ENCODE peak calls at places on chromosome 18, in ten cellular contexts. W is foreskin fibroblast, S is cardiac fibroblast, F is fibroblast of the aortic adventitia, I is AG10803, V is fibroblast of lung, T is esophagus squamous epithelium, D is GM10248, K is breast epithelium, O is AG04449. Y is an unnamed sample.
A peak's percentile ranks its signal among the peaks of the same experiment; 100 is the strongest.

GRCh38 chr18:49479381-49480137 is 7.5 kb downstream of the C18orf32 start:
- DNase-seq in W (no peak), S (no peak), F (no peak), I (no peak), V (no peak), T (no peak), D (no peak), K (no peak), O (no peak), Y (no peak)

GRCh38 chr18:8699948-8700347 is 5.4 kb upstream of the MTCL1 start:
- DNase-seq in W (no peak), S (no peak), F (peak; percentile 72), I (peak; percentile 94), V (no peak), T (no peak), D (no peak), K (peak; percentile 42), O (no peak), Y (no peak)

GRCh38 chr18:51235011-51235789 is 37.7 kb upstream of the MEX3C start:
- DNase-seq in W (no peak), S (peak; percentile 62), F (peak; percentile 18), I (no peak), V (no peak), T (no peak), D (peak; percentile 31), K (no peak), O (no peak), Y (no peak)

GRCh38 chr18:76953186-76953982 is 131.0 kb downstream of the ZNF236 start:
- DNase-seq in W (peak; percentile 33), S (peak; percentile 63), F (peak; percentile 51), I (no peak), V (peak; percentile 48), T (no peak), D (no peak), K (peak; percentile 59), O (no peak), Y (no peak)

GRCh38 chr18:72013512-72013911 is 530.6 kb downstream of the CBLN2 start:
- DNase-seq in W (peak; percentile 23), S (no peak), F (no peak), I (no peak), V (no peak), T (no peak), D (no peak), K (no peak), O (no peak), Y (no peak)

GRCh38 chr18:24019641-24020331 is 5.2 kb downstream of the TTC39C start:
- DNase-seq in W (peak; percentile 46), S (no peak), F (no peak), I (peak; percentile 37), V (no peak), T (no peak), D (peak; percentile 62), K (no peak), O (no peak), Y (peak; percentile 21)

GRCh38 chr18:13530879-13531387 is 195.4 kb downstream of the FAM210A start:
- DNase-seq in W (peak; percentile 30), S (peak; percentile 46), F (peak; percentile 68), I (peak; percentile 75), V (peak; percentile 31), T (no peak), D (peak; percentile 48), K (peak; percentile 35), O (peak; percentile 10), Y (no peak)

GRCh38 chr18:8822643-8823042 is 117.3 kb downstream of the MTCL1 start:
- DNase-seq in W (no peak), S (no peak), F (no peak), I (no peak), V (no peak), T (no peak), D (no peak), K (no peak), O (no peak), Y (no peak)

GRCh38 chr18:12838178-12838634 is 45.8 kb downstream of the PTPN2 start:
- DNase-seq in W (peak; percentile 94), S (peak; percentile 94), F (peak; percentile 92), I (peak; percentile 96), V (peak; percentile 88), T (no peak), D (peak; percentile 26), K (peak; percentile 40), O (peak; percentile 84), Y (no peak)

GRCh38 chr18:79747156-79747845 is 50.4 kb upstream of the KCNG2 start:
- DNase-seq in W (no peak), S (no peak), F (no peak), I (no peak), V (no peak), T (no peak), D (no peak), K (no peak), O (no peak), Y (no peak)

GRCh38 chr18:70233974-70234373 is 28.5 kb upstream of the RTTN start:
- DNase-seq in W (no peak), S (no peak), F (no peak), I (no peak), V (no peak), T (no peak), D (no peak), K (no peak), O (no peak), Y (no peak)

GRCh38 chr18:68520406-68521075 is 194.4 kb downstream of the TMX3 start:
- DNase-seq in W (peak; percentile 69), S (no peak), F (peak; percentile 53), I (peak; percentile 52), V (peak; percentile 80), T (no peak), D (no peak), K (no peak), O (peak; percentile 31), Y (no peak)

GRCh38 chr18:51614967-51615571 is 417.6 kb upstream of the MEX3C start:
- DNase-seq in W (no peak), S (peak; percentile 68), F (peak; percentile 14), I (no peak), V (no peak), T (no peak), D (no peak), K (peak; percentile 84), O (no peak), Y (no peak)

GRCh38 chr18:79507546-79508480 is 112.1 kb downstream of the NFATC1 start:
- DNase-seq in W (peak; percentile 66), S (peak; percentile 77), F (peak; percentile 70), I (peak; percentile 75), V (peak; percentile 38), T (no peak), D (no peak), K (peak; percentile 70), O (no peak), Y (no peak)

GRCh38 chr18:13412017-13412416 is 193.5 kb downstream of the LDLRAD4 start:
- DNase-seq in W (no peak), S (no peak), F (no peak), I (no peak), V (no peak), T (no peak), D (no peak), K (no peak), O (no peak), Y (no peak)

GRCh38 chr18:55401638-55402191 is 186.3 kb downstream of the TCF4 start:
- DNase-seq in W (peak; percentile 83), S (peak; percentile 89), F (peak; percentile 91), I (peak; percentile 95), V (peak; percentile 70), T (no peak), D (no peak), K (no peak), O (no peak), Y (no peak)

GRCh38 chr18:39596216-39596615 is 2030.6 kb upstream of the CELF4 start:
- DNase-seq in W (peak; percentile 11), S (no peak), F (peak; percentile 15), I (peak; percentile 13), V (peak; percentile 14), T (no peak), D (no peak), K (no peak), O (no peak), Y (no peak)

GRCh38 chr18:26103579-26103978 is 13.2 kb upstream of the SS18 start:
- DNase-seq in W (no peak), S (no peak), F (no peak), I (no peak), V (no peak), T (no peak), D (no peak), K (no peak), O (no peak), Y (peak; percentile 14)
- TF ChIP-seq CTCF in W (no peak), S (no peak), F (no peak), I (no peak), V (no peak), T (no peak), D (no peak), K (no peak), O (no peak), Y (no peak)

GRCh38 chr18:63962137-63962536 is 7.7 kb upstream of the SERPINB8 start:
- DNase-seq in W (peak; percentile 48), S (no peak), F (no peak), I (no peak), V (no peak), T (no peak), D (no peak), K (no peak), O (no peak), Y (no peak)

GRCh38 chr18:63965716-63966330 is 4.1 kb upstream of the SERPINB8 start:
- DNase-seq in W (no peak), S (no peak), F (no peak), I (no peak), V (no peak), T (no peak), D (no peak), K (no peak), O (no peak), Y (no peak)

GRCh38 chr18:63964908-63965307 is 5.0 kb upstream of the SERPINB8 start:
- DNase-seq in W (no peak), S (no peak), F (no peak), I (no peak), V (no peak), T (no peak), D (no peak), K (no peak), O (no peak), Y (no peak)

GRCh38 chr18:63961430-63961980 is 8.4 kb upstream of the SERPINB8 start:
- DNase-seq in W (no peak), S (no peak), F (no peak), I (no peak), V (no peak), T (no peak), D (no peak), K (no peak), O (no peak), Y (no peak)

GRCh38 chr18:63963610-63964256 is 6.1 kb upstream of the SERPINB8 start:
- DNase-seq in W (peak; percentile 79), S (peak; percentile 81), F (peak; percentile 81), I (peak; percentile 76), V (peak; percentile 77), T (no peak), D (peak; percentile 33), K (no peak), O (no peak), Y (peak; percentile 57)
- TF ChIP-seq CTCF in W (peak; percentile 97), S (peak; percentile 93), F (peak; percentile 96), I (peak; percentile 97), V (peak; percentile 99), T (peak; percentile 44), D (peak; percentile 82), K (no peak), O (peak; percentile 81), Y (peak; percentile 81)

GRCh38 chr18:75156831-75157230 is 52.1 kb downstream of the PTGR3 start:
- DNase-seq in W (no peak), S (no peak), F (no peak), I (no peak), V (no peak), T (no peak), D (no peak), K (no peak), O (no peak), Y (no peak)
- TF ChIP-seq CTCF in W (no peak), S (no peak), F (no peak), I (no peak), V (no peak), T (no peak), D (no peak), K (no peak), O (no peak), Y (no peak)

GRCh38 chr18:47772374-47773248 is 157.8 kb downstream of the SMAD2 start:
- DNase-seq in W (peak; percentile 48), S (peak; percentile 79), F (peak; percentile 53), I (peak; percentile 60), V (peak; percentile 38), T (no peak), D (peak; percentile 62), K (peak; percentile 34), O (peak; percentile 4), Y (peak; percentile 56)
- TF ChIP-seq CTCF in W (peak; percentile 72), S (peak; percentile 99), F (peak; percentile 82), I (peak; percentile 92), V (peak; percentile 82), T (peak; percentile 47), D (peak; percentile 98), K (no peak), O (peak; percentile 86), Y (peak; percentile 91)